ENCODE peak calls at places on chromosomes 12 and 14, in five cellular contexts. One of them, this sample, is unnamed.
A peak's percentile ranks its signal among the peaks of the same experiment; 100 is the strongest.

GRCh38 chr14:80202888-80203562 is 8.3 kb downstream of the DIO2 start:
- DNase-seq in uterus: no peak
- DNase-seq in EH: no peak
- DNase-seq in HuH-7: peak; percentile 8
- DNase-seq in activated CD8-positive, alpha-beta memory T cell treated with anti-CD3 and anti-CD28 coated beads for 4 hours: no peak
- DNase-seq in this sample: no peak

GRCh38 chr14:32469388-32470160 is 140.5 kb downstream of the AKAP6 start:
- DNase-seq in uterus: no peak
- DNase-seq in activated CD8-positive, alpha-beta memory T cell treated with anti-CD3 and anti-CD28 coated beads for 4 hours: no peak
- DNase-seq in HuH-7: no peak
- DNase-seq in EH: peak; percentile 71
- DNase-seq in this sample: peak; percentile 66

GRCh38 chr14:90419200-90419599 is 22.4 kb downstream of the CALM1 start:
- DNase-seq in HuH-7: no peak
- DNase-seq in uterus: peak; percentile 87
- DNase-seq in EH: peak; percentile 94
- DNase-seq in activated CD8-positive, alpha-beta memory T cell treated with anti-CD3 and anti-CD28 coated beads for 4 hours: no peak
- DNase-seq in this sample: peak; percentile 87

GRCh38 chr14:37617864-37618365 is 22.5 kb downstream of the TTC6 start:
- DNase-seq in activated CD8-positive, alpha-beta memory T cell treated with anti-CD3 and anti-CD28 coated beads for 4 hours: no peak
- DNase-seq in uterus: no peak
- DNase-seq in EH: no peak
- DNase-seq in HuH-7: no peak
- DNase-seq in this sample: no peak

GRCh38 chr12:124406043-124406442 is 111.2 kb downstream of the RFLNA start:
- DNase-seq in uterus: no peak
- DNase-seq in EH: no peak
- DNase-seq in HuH-7: no peak
- DNase-seq in activated CD8-positive, alpha-beta memory T cell treated with anti-CD3 and anti-CD28 coated beads for 4 hours: no peak
- DNase-seq in this sample: no peak

GRCh38 chr12:89273525-89273924 is 78.8 kb downstream of the DUSP6 start:
- DNase-seq in HuH-7: no peak
- DNase-seq in uterus: no peak
- DNase-seq in activated CD8-positive, alpha-beta memory T cell treated with anti-CD3 and anti-CD28 coated beads for 4 hours: no peak
- DNase-seq in EH: no peak
- DNase-seq in this sample: no peak

GRCh38 chr12:88590851-88591250 is 10.6 kb upstream of the KITLG start:
- DNase-seq in activated CD8-positive, alpha-beta memory T cell treated with anti-CD3 and anti-CD28 coated beads for 4 hours: no peak
- DNase-seq in uterus: no peak
- DNase-seq in EH: no peak
- DNase-seq in HuH-7: no peak
- DNase-seq in this sample: no peak

GRCh38 chr12:19131020-19131431 is 1.5 kb downstream of the PLEKHA5 start:
- DNase-seq in uterus: no peak
- DNase-seq in HuH-7: peak; percentile 22
- DNase-seq in EH: peak; percentile 51
- DNase-seq in activated CD8-positive, alpha-beta memory T cell treated with anti-CD3 and anti-CD28 coated beads for 4 hours: no peak
- DNase-seq in this sample: peak; percentile 42

GRCh38 chr14:22039938-22040780 is 366.5 kb upstream of the OR4E1 start:
- DNase-seq in activated CD8-positive, alpha-beta memory T cell treated with anti-CD3 and anti-CD28 coated beads for 4 hours: no peak
- DNase-seq in HuH-7: no peak
- DNase-seq in uterus: no peak
- DNase-seq in EH: no peak
- DNase-seq in this sample: no peak

GRCh38 chr14:76708771-76709170 is 52.5 kb upstream of the VASH1 start:
- DNase-seq in HuH-7: no peak
- DNase-seq in uterus: no peak
- DNase-seq in EH: no peak
- DNase-seq in activated CD8-positive, alpha-beta memory T cell treated with anti-CD3 and anti-CD28 coated beads for 4 hours: no peak
- DNase-seq in this sample: no peak

GRCh38 chr12:24222968-24223367 is 273.5 kb upstream of the SOX5 start:
- DNase-seq in activated CD8-positive, alpha-beta memory T cell treated with anti-CD3 and anti-CD28 coated beads for 4 hours: no peak
- DNase-seq in uterus: no peak
- DNase-seq in EH: peak; percentile 28
- DNase-seq in HuH-7: no peak
- DNase-seq in this sample: no peak

GRCh38 chr12:124767075-124767821 is 96.4 kb downstream of the SCARB1 start:
- DNase-seq in EH: peak; percentile 64
- DNase-seq in uterus: peak; percentile 86
- DNase-seq in HuH-7: peak; percentile 76
- DNase-seq in activated CD8-positive, alpha-beta memory T cell treated with anti-CD3 and anti-CD28 coated beads for 4 hours: peak; percentile 63
- DNase-seq in this sample: no peak

GRCh38 chr12:124605150-124605549 is 37.7 kb upstream of the NCOR2 start:
- DNase-seq in uterus: no peak
- DNase-seq in activated CD8-positive, alpha-beta memory T cell treated with anti-CD3 and anti-CD28 coated beads for 4 hours: no peak
- DNase-seq in EH: no peak
- DNase-seq in HuH-7: no peak
- DNase-seq in this sample: no peak

GRCh38 chr14:21066882-21067502 is 3.1 kb upstream of the ARHGEF40 start:
- DNase-seq in EH: no peak
- DNase-seq in activated CD8-positive, alpha-beta memory T cell treated with anti-CD3 and anti-CD28 coated beads for 4 hours: no peak
- DNase-seq in HuH-7: peak; percentile 57
- DNase-seq in uterus: no peak
- DNase-seq in this sample: no peak

GRCh38 chr12:87425942-87426554 is 603.2 kb downstream of the C12orf50 start:
- DNase-seq in activated CD8-positive, alpha-beta memory T cell treated with anti-CD3 and anti-CD28 coated beads for 4 hours: no peak
- DNase-seq in uterus: no peak
- DNase-seq in HuH-7: no peak
- DNase-seq in EH: no peak
- DNase-seq in this sample: no peak

GRCh38 chr14:80212025-80212402 is 710 bp upstream of the DIO2 start:
- DNase-seq in uterus: no peak
- DNase-seq in EH: peak; percentile 87
- DNase-seq in activated CD8-positive, alpha-beta memory T cell treated with anti-CD3 and anti-CD28 coated beads for 4 hours: no peak
- DNase-seq in HuH-7: no peak
- DNase-seq in this sample: peak; percentile 68

GRCh38 chr12:75389706-75390105 is 1.2 kb upstream of the GLIPR1L2 start:
- DNase-seq in EH: no peak
- DNase-seq in uterus: no peak
- DNase-seq in HuH-7: no peak
- DNase-seq in activated CD8-positive, alpha-beta memory T cell treated with anti-CD3 and anti-CD28 coated beads for 4 hours: no peak
- DNase-seq in this sample: no peak

GRCh38 chr12:131134523-131135310 is 181.0 kb downstream of the ADGRD1 start:
- DNase-seq in HuH-7: no peak
- DNase-seq in activated CD8-positive, alpha-beta memory T cell treated with anti-CD3 and anti-CD28 coated beads for 4 hours: no peak
- DNase-seq in uterus: no peak
- DNase-seq in EH: no peak
- DNase-seq in this sample: no peak

GRCh38 chr14:69696633-69697557 is 70.0 kb upstream of the SRSF5 start:
- DNase-seq in EH: peak; percentile 48
- DNase-seq in HuH-7: no peak
- DNase-seq in uterus: no peak
- DNase-seq in activated CD8-positive, alpha-beta memory T cell treated with anti-CD3 and anti-CD28 coated beads for 4 hours: no peak
- DNase-seq in this sample: no peak

GRCh38 chr14:93977790-93978581 is 1.6 kb upstream of the ASB2 start:
- DNase-seq in uterus: no peak
- DNase-seq in activated CD8-positive, alpha-beta memory T cell treated with anti-CD3 and anti-CD28 coated beads for 4 hours: peak; percentile 67
- DNase-seq in EH: no peak
- DNase-seq in HuH-7: no peak
- DNase-seq in this sample: no peak